ENCODE peak calls at places on chromosomes 11 and 22, in six cellular contexts. E is osteocyte, S is AG04450, D is WTC11, P is breast epithelium, X is fibroblast of the aortic adventitia. B is an unnamed sample.

GRCh38 chr11:12469451-12469850 is 92.1 kb downstream of the PARVA start:
- DNase-seq in X (peak), P (no peak), S (no peak), D (no peak), E (no peak), B (no peak)

GRCh38 chr11:87422566-87422965 is 384.8 kb downstream of the TMEM135 start:
- DNase-seq in S (no peak), D (no peak), X (peak), E (no peak), P (no peak), B (no peak)

GRCh38 chr11:45142241-45142885 is 4.1 kb upstream of the PRDM11 start:
- DNase-seq in P (no peak), X (peak), E (peak), S (no peak), D (no peak), B (no peak)

GRCh38 chr11:75655619-75656018 is 13.2 kb downstream of the MAP6 start:
- DNase-seq in D (no peak), P (no peak), S (no peak), X (peak), E (no peak), B (no peak)

GRCh38 chr11:30635401-30635989 is 49.3 kb upstream of the MPPED2 start:
- DNase-seq in D (peak), X (no peak), S (no peak), P (no peak), E (no peak), B (no peak)

GRCh38 chr11:125941606-125942275 is 4.1 kb upstream of the VSIG10L2 start:
- DNase-seq in E (no peak), P (peak), D (peak), X (peak), S (no peak), B (no peak)

GRCh38 chr11:1237128-1237580 is 14.3 kb downstream of the MUC5B start:
- DNase-seq in X (no peak), E (no peak), P (no peak), D (no peak), S (no peak), B (no peak)

GRCh38 chr11:66882540-66882939 is 25.7 kb downstream of the LRFN4 start:
- DNase-seq in P (no peak), E (no peak), X (no peak), S (no peak), D (no peak), B (no peak)

GRCh38 chr11:113350646-113351045 is 36.3 kb downstream of the TTC12 start:
- DNase-seq in X (no peak), P (no peak), E (no peak), S (no peak), D (no peak), B (no peak)

GRCh38 chr22:17121235-17122195 is at the start of gene TMEM121B:
- DNase-seq in P (peak), S (no peak), E (no peak), D (peak), X (peak), B (no peak)

GRCh38 chr22:26904483-26904882 is 247.1 kb downstream of the MIAT start:
- DNase-seq in E (no peak), S (no peak), P (no peak), D (no peak), X (no peak), B (no peak)

GRCh38 chr11:132538642-132539041 is 993.7 kb downstream of the OPCML start:
- DNase-seq in D (no peak), X (no peak), S (no peak), E (no peak), P (no peak), B (no peak)

GRCh38 chr11:61529537-61530225 is 21.1 kb downstream of the LRRC10B start:
- DNase-seq in P (no peak), S (no peak), D (no peak), X (no peak), E (no peak), B (peak)

GRCh38 chr11:10017050-10017449 is 277.0 kb downstream of the SBF2 start:
- DNase-seq in D (no peak), X (no peak), E (no peak), S (no peak), P (no peak), B (no peak)

GRCh38 chr11:68354181-68354872 is 41.9 kb downstream of the LRP5 start:
- DNase-seq in E (peak), P (peak), X (peak), D (no peak), S (peak), B (peak)

GRCh38 chr11:120883404-120884135 is 140.3 kb upstream of the TBCEL start:
- DNase-seq in S (peak), P (no peak), D (no peak), E (no peak), X (peak), B (no peak)

GRCh38 chr11:41414771-41415440 is 44.5 kb downstream of the LRRC4C start:
- DNase-seq in E (no peak), S (no peak), D (no peak), X (no peak), P (no peak), B (no peak)

GRCh38 chr22:48979482-48979881 is 848.2 kb downstream of the BRD1 start:
- DNase-seq in X (no peak), S (no peak), P (no peak), E (no peak), D (peak), B (no peak)

GRCh38 chr11:69301491-69302401 is 7.8 kb downstream of the MYEOV start:
- DNase-seq in S (peak), E (peak), X (peak), D (no peak), P (peak), B (peak)

GRCh38 chr22:43901976-43902643 is 10.3 kb upstream of the PNPLA5 start:
- DNase-seq in D (no peak), S (peak), X (peak), P (no peak), E (no peak), B (peak)

GRCh38 chr11:130882138-130882551 is 34.1 kb downstream of the SNX19 start:
- DNase-seq in P (no peak), E (no peak), X (peak), D (no peak), S (no peak), B (no peak)

GRCh38 chr22:19576460-19577421 is 52.5 kb upstream of the CLDN5 start:
- DNase-seq in P (no peak), X (peak), E (no peak), D (no peak), S (no peak), B (no peak)

GRCh38 chr22:46308283-46308988 is 11.8 kb downstream of the GTSE1 start:
- DNase-seq in D (no peak), S (no peak), P (no peak), X (no peak), E (no peak), B (no peak)

GRCh38 chr11:4480577-4481539 is 1.6 kb upstream of the OR52K1 start:
- DNase-seq in E (no peak), P (no peak), X (peak), S (no peak), D (no peak), B (no peak)

GRCh38 chr11:120714448-120714847 is 202.9 kb downstream of the GRIK4 start:
- DNase-seq in X (no peak), D (no peak), S (no peak), E (no peak), P (no peak), B (no peak)

GRCh38 chr11:31487848-31488247 is 21.6 kb downstream of the IMMP1L start:
- DNase-seq in P (no peak), E (no peak), S (peak), D (no peak), X (peak), B (peak)

GRCh38 chr11:35412285-35412684 is 7.1 kb downstream of the SLC1A2 start:
- DNase-seq in P (no peak), E (no peak), S (no peak), X (peak), D (no peak), B (no peak)

GRCh38 chr22:30038219-30038618 is 42.0 kb upstream of the HORMAD2 start:
- DNase-seq in S (no peak), P (no peak), X (peak), D (no peak), E (no peak), B (peak)

GRCh38 chr11:61682093-61682732 is 2.0 kb downstream of the DAGLA start:
- DNase-seq in X (no peak), D (no peak), P (no peak), S (no peak), E (no peak), B (no peak)

GRCh38 chr11:69480547-69481392 is 693 bp upstream of the LINC01488 start:
- DNase-seq in X (peak), E (no peak), P (peak), D (no peak), S (no peak), B (no peak)

GRCh38 chr11:97620012-97620411 is 1230.2 kb downstream of the JRKL start:
- DNase-seq in E (no peak), S (no peak), P (no peak), D (no peak), X (no peak), B (no peak)

GRCh38 chr11:112213753-112214152 is 12.5 kb upstream of the PTS start:
- DNase-seq in S (no peak), E (no peak), P (no peak), D (no peak), X (peak), B (no peak)

GRCh38 chr22:31170971-31171370 is 11.0 kb downstream of the RNF185 start:
- DNase-seq in D (no peak), E (no peak), S (no peak), P (no peak), X (no peak), B (no peak)

GRCh38 chr11:65314501-65315203 is at the start of gene CDC42EP2:
- DNase-seq in X (peak), D (peak), E (peak), P (peak), S (no peak), B (no peak)

GRCh38 chr22:35043251-35043931 is 22.6 kb upstream of the ISX start:
- DNase-seq in S (no peak), E (no peak), X (no peak), P (no peak), D (peak), B (no peak)
- TF ChIP-seq CTCF in S (no peak), E (no peak), X (no peak), P (no peak), D (no peak), B (peak)

DNA sequence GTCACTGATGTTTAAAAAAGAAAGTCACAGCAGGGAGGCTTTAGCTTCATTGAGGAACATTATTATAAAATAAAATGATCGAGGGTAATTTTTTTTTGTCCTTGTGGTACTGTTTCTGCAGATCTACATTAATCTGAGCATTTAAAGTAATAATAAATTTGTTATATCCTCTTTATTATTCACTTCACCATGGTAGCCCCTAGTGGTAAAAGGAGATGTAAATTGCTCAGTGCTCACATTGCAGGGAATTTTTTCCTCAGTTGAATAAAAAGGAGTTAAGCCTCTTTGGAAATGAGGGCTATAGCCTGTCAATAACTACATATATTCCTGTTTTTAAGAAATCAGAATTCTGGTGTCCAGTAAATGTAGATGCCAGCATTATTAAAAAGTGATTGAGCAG is 99.7 kb upstream of the VPREB1 start:
- DNase-seq in P (no peak), D (no peak), E (no peak), X (peak), S (no peak), B (no peak)
- TF ChIP-seq CTCF in P (no peak), D (no peak), E (no peak), X (peak), S (peak), B (no peak)

GRCh38 chr11:78251083-78251699 is 62.5 kb downstream of the USP35 start:
- DNase-seq in E (no peak), S (no peak), P (no peak), D (no peak), X (peak), B (no peak)
- TF ChIP-seq CTCF in E (no peak), S (no peak), P (no peak), D (no peak), X (no peak), B (no peak)

GRCh38 chr11:79157738-79158137 is 283.1 kb downstream of the TENM4 start:
- DNase-seq in X (no peak), S (no peak), P (no peak), E (no peak), D (no peak), B (no peak)

GRCh38 chr11:79155237-79155636 is 285.6 kb downstream of the TENM4 start:
- DNase-seq in P (no peak), E (no peak), S (no peak), D (no peak), X (no peak), B (no peak)

GRCh38 chr11:79156031-79156430 is 284.8 kb downstream of the TENM4 start:
- DNase-seq in X (no peak), S (no peak), P (no peak), D (no peak), E (no peak), B (no peak)

GRCh38 chr11:79160786-79161403 is 279.9 kb downstream of the TENM4 start:
- DNase-seq in E (no peak), S (no peak), P (no peak), D (no peak), X (peak), B (no peak)

DNA sequence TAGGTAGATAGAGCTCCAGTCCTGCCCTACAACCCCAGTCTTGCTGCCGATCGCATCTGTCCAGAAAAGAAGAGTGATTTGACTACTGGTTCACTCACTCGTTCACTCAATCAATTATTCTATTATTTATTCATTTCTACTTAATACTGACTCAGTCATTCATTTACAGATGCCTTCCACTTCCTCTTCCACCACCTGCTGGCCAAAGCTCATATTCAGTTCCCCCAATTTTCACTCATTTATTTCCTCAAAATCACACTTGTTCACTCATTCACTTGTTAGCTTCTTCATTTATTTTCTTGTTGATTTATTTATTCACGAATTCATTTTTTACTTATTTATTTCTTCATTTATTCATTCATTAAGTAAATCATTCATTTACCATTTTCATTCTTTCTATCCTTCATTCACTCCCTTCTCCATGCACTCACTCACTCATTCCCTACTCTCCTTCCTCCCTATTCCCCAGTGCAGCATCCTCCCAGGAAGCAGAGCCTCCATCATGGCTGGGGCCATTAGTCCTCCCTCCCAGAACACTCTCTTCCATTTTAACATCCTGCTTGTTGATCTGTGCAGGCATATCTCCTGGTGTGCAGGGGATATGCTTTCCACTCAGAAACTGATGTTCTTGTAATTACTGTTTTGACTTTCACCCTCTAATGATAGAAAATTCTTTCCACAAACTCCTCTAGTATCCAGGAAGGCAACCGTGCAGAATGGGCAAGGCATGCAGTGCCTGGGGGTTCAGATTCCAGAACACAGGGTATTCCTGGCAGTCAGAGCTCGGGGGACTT is 281.0 kb downstream of the TENM4 start:
- DNase-seq in E (no peak), P (no peak), S (no peak), D (no peak), X (peak), B (no peak)
- TF ChIP-seq CTCF in E (peak), P (no peak), S (peak), D (no peak), X (peak), B (peak)

DNA sequence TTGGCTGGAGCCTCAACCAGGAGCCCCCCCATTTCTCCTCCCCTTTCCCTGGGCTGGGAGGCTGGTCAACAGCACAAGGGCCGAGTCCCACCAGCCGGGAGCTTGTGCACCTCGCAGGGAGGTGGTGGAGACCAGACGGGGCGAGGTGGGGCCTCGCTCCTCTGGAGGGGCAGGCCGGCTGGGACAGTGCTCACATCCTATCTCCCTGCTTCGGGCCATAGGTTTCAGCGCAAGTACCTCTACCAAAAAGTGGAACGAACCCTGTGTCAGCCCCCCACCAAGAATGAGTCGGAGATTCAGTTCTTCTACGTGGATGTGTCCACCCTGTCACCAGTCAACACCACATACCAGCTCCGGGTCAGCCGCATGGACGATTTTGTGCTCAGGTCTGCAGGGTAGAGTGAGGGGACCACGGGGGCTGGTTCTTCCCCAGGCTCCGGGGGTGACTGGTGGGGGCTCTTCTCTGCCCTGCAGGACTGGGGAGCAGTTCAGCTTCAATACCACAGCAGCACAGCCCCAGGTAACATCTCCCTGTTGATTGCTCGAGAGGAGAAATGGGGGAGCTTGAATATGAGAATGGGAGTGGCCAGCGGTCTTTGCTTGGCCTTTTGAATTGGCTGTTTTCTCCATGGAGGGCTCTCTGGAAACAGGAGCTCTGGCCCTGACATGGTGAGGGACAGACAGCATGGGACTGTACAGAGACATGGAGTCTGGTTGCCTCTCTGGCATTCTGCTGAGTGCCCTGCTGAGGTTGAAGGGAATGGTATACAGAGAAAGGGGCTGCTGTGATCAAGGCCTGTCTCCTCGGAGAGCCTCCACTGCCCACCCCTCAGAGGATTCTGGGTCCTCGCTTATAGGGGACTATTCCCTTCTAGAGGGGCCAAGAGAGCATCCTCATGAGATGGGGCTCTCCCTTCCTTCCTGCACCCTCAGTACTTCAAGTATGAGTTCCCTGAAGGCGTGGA is 3.3 kb downstream of the SIDT2 start:
- DNase-seq in E (peak), D (no peak), S (no peak), P (peak), X (no peak), B (no peak)
- TF ChIP-seq CTCF in E (peak), D (no peak), S (no peak), P (no peak), X (no peak), B (no peak)

GRCh38 chr11:102794382-102794781 is 3.6 kb downstream of the MMP1 start:
- DNase-seq in D (peak), P (no peak), E (no peak), X (peak), S (no peak), B (peak)
- TF ChIP-seq CTCF in D (peak), P (no peak), E (peak), X (peak), S (peak), B (peak)